ENCODE peak calls at places on chromosomes 4 and X, in six cellular contexts. G is progenitor cell of endocrine pancreas, K is B cell, A is esophagus muscularis mucosa, C is lower leg skin, Y is transverse colon. L is an unnamed sample.

GRCh38 chr4:31125061-31125460 is 404.9 kb downstream of the PCDH7 start:
- DNase-seq in G (no peak), K (no peak), A (no peak), C (no peak), Y (no peak), L (no peak)

GRCh38 chr4:8021796-8022195 is 82.1 kb upstream of the AFAP1 start:
- DNase-seq in G (no peak), K (no peak), A (no peak), C (no peak), Y (no peak), L (no peak)

GRCh38 chr4:7850489-7850888 is 89.2 kb downstream of the AFAP1 start:
- DNase-seq in G (no peak), K (no peak), A (no peak), C (no peak), Y (no peak), L (no peak)

GRCh38 chr4:184062769-184063168 is 154.9 kb downstream of the ENPP6 start:
- DNase-seq in G (no peak), K (no peak), A (no peak), C (no peak), Y (no peak), L (no peak)

GRCh38 chr4:189845145-189845846 is 95.4 kb upstream of the FRG1 start:
- DNase-seq in G (no peak), K (no peak), A (no peak), C (no peak), Y (no peak), L (no peak)

GRCh38 chr4:19187104-19187503 is 1064.6 kb upstream of the SLIT2 start:
- DNase-seq in G (no peak), K (no peak), A (no peak), C (no peak), Y (no peak), L (no peak)

GRCh38 chr4:54659213-54660144 is 1.7 kb downstream of the KIT start:
- DNase-seq in G (no peak), K (peak; percentile 4), A (no peak), C (no peak), Y (no peak), L (peak; percentile 21)

GRCh38 chrX:136598631-136599030 is 49.3 kb upstream of the CD40LG start:
- DNase-seq in G (no peak), K (no peak), A (no peak), C (no peak), Y (no peak), L (no peak)

GRCh38 chr4:156805696-156806095 is 165.9 kb downstream of the PDGFC start:
- DNase-seq in G (no peak), K (no peak), A (no peak), C (no peak), Y (no peak), L (no peak)

GRCh38 chrX:54695231-54695630 is 102.8 kb downstream of the ITIH6 start:
- DNase-seq in G (no peak), K (no peak), A (no peak), C (no peak), Y (no peak), L (no peak)

GRCh38 chrX:153032397-153033118 is 23.7 kb upstream of the PNMA3 start:
- DNase-seq in G (peak; percentile 61), K (peak; percentile 78), A (peak; percentile 90), C (peak; percentile 49), Y (peak; percentile 73), L (peak; percentile 71)

GRCh38 chrX:15854080-15854655 is 445 bp downstream of the AP1S2 start:
- DNase-seq in G (peak; percentile 57), K (peak; percentile 76), A (no peak), C (peak; percentile 16), Y (peak; percentile 60), L (peak; percentile 42)

GRCh38 chr4:45638641-45639040 is 485.2 kb downstream of the GABRG1 start:
- DNase-seq in G (no peak), K (no peak), A (no peak), C (no peak), Y (no peak), L (no peak)

GRCh38 chr4:128386761-128387599 is 99.4 kb upstream of the PGRMC2 start:
- DNase-seq in G (no peak), K (no peak), A (peak; percentile 98), C (peak; percentile 94), Y (peak; percentile 79), L (no peak)

GRCh38 chr4:99052902-99053301 is 35.7 kb downstream of the ADH5 start:
- DNase-seq in G (no peak), K (no peak), A (no peak), C (no peak), Y (no peak), L (no peak)

GRCh38 chr4:140926672-140927071 is 170.5 kb upstream of the TBC1D9 start:
- DNase-seq in G (no peak), K (no peak), A (no peak), C (no peak), Y (no peak), L (no peak)

GRCh38 chr4:40995850-40996249 is 218.5 kb downstream of the APBB2 start:
- DNase-seq in G (no peak), K (no peak), A (no peak), C (no peak), Y (no peak), L (no peak)

GRCh38 chrX:131279197-131279596 is 9.9 kb downstream of the IGSF1 start:
- DNase-seq in G (no peak), K (no peak), A (no peak), C (no peak), Y (no peak), L (no peak)

GRCh38 chrX:39907964-39908616 is 189.7 kb downstream of the BCOR start:
- DNase-seq in G (no peak), K (no peak), A (no peak), C (peak; percentile 17), Y (peak; percentile 32), L (no peak)

GRCh38 chr4:107751670-107752069 is 31.6 kb upstream of the PAPSS1 start:
- DNase-seq in G (no peak), K (no peak), A (no peak), C (no peak), Y (no peak), L (no peak)

GRCh38 chr4:155582971-155583437 is 83.6 kb upstream of the GUCY1A1 start:
- DNase-seq in G (no peak), K (no peak), A (no peak), C (no peak), Y (no peak), L (no peak)

GRCh38 chrX:23937100-23937499 is 29.3 kb downstream of the CXorf58 start:
- DNase-seq in G (no peak), K (no peak), A (no peak), C (no peak), Y (no peak), L (no peak)
- TF ChIP-seq CTCF in G (no peak), K (no peak), A (no peak), C (no peak), Y (no peak), L (no peak)

DNA sequence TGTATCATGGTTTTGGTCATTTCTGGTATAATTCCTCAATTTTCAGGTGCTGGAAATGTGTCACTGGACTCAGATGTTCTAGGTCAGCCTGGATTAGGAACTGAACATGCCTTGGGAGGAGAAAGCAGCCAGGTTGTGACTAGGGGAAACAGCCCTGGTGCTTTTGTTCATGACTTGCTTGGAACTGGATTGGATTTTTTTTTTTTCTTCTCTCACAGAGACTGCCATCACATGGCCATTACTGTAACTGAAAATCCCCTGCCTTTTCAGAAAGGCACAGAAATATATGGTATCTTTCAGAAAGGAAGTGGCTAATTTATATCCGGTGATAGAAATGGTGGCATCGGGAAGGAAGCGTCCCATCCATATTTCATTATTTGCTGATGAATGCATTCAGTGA is 34.6 kb downstream of the SEPTIN11 start:
- DNase-seq in G (no peak), K (no peak), A (no peak), C (no peak), Y (no peak), L (no peak)
- TF ChIP-seq CTCF in G (peak; percentile 38), K (no peak), A (peak; percentile 11), C (no peak), Y (peak; percentile 11), L (peak; percentile 25)

DNA sequence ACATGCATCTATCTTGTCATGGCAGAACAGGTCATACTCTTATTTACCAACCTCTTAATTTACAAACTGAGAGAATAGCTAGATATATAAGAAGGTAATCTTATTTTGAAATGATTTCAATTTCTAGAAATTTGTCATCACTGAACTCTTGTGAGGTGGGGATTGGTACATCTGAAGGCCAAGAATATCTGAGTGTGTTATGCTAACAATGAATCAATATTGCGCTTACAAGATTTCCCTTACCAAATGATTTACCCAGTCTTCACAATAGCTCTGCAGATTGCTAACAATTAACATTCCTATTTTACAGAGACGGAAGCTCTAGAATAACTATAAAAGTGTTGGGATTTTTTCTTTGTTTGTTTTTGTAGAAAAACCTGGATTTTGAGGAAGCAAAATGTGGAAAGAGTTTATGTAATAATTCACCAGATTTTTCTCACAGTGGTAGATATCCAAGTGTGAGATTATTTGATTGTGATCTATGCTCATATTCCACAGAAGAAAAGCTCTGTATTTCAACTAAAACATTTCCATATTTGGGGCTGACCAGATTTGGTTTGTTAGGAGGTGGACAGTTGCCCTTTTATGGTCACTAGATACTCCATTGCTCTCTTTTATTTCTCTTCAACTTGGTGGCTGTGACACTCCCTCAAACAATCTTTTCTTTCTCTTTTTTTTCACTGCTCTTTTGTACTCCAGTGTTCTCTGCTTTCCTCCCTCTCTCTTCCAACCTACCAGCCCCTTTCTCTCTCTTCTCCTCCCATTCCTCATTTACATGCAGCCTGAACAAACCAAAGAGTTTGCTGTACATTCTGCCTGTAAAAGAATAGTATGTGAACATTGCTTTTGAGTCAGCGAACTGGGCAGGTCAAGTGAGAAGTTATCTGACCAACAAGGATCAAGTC is 48.6 kb downstream of the RBPJ start:
- DNase-seq in G (no peak), K (no peak), A (no peak), C (no peak), Y (no peak), L (no peak)
- TF ChIP-seq CTCF in G (no peak), K (no peak), A (no peak), C (no peak), Y (no peak), L (no peak)

DNA sequence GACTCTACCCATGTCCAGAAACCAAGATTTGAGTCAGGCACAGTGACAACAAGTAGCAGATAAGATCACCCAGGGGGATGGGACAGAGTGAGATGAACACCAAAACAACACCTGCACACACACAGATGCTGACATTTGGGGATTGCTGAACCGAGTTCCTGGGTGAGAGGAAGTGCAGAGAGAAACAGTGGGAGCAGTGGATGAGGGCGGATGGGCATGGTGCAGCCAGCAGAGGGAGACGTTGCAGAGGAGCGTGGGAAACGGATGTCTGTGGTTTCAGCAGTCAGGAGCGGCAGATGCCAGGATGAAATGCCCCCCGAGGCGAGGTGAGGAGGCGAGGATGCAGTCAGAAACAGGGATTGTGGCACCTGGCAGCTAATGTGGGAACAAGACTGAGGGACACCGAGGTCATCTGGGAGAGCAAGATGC is 78.6 kb upstream of the STS start:
- DNase-seq in G (no peak), K (no peak), A (no peak), C (no peak), Y (no peak), L (peak; percentile 17)
- TF ChIP-seq CTCF in G (peak; percentile 32), K (no peak), A (no peak), C (no peak), Y (no peak), L (no peak)

DNA sequence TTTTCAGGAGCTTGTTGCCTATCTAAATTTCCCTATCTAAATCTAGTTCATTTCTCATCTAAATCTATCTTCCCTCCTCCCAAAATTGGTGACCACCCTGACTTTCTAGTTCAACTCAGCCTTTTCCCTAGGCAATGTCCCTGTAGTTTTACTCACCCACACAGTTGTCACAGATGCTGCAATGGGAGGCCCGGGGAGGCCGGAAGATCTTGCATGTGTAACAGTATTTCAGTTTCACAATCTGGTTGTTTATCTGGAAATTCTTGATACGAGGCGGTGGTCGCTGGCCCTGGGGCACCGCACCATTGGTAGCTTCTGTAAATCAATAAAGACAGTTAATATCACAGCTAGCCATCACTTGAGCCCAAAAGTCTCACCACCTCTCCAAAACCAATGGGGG is 20.2 kb downstream of the ZDHHC9 start:
- DNase-seq in G (no peak), K (no peak), A (no peak), C (no peak), Y (no peak), L (no peak)
- TF ChIP-seq CTCF in G (no peak), K (peak; percentile 9), A (no peak), C (no peak), Y (no peak), L (no peak)

L was measured in endothelial cell.